ENCODE peak calls at places on chromosome 7, in five cellular contexts. One of them, this sample, is unnamed.
A peak's percentile ranks its signal among the peaks of the same experiment; 100 is the strongest.

GRCh38 chr7:98249106-98249505 is 2.9 kb downstream of the TECPR1 start:
- DNase-seq in AG09309: no peak
- DNase-seq in uterus: no peak
- DNase-seq in BJ: no peak
- DNase-seq in lower lobe of right lung: no peak
- DNase-seq in this sample: no peak

GRCh38 chr7:130852867-130853266 is 118.9 kb upstream of the KLF14 start:
- DNase-seq in lower lobe of right lung: no peak
- DNase-seq in uterus: no peak
- DNase-seq in BJ: no peak
- DNase-seq in AG09309: no peak
- DNase-seq in this sample: no peak

GRCh38 chr7:41156268-41156667 is 546.6 kb downstream of the INHBA start:
- DNase-seq in AG09309: no peak
- DNase-seq in lower lobe of right lung: no peak
- DNase-seq in uterus: no peak
- DNase-seq in BJ: no peak
- DNase-seq in this sample: peak; percentile 39

GRCh38 chr7:131015131-131015954 is 281.3 kb upstream of the KLF14 start:
- DNase-seq in uterus: no peak
- DNase-seq in AG09309: no peak
- DNase-seq in BJ: no peak
- DNase-seq in lower lobe of right lung: no peak
- DNase-seq in this sample: peak; percentile 87

GRCh38 chr7:102028206-102028826 is 210.9 kb downstream of the CUX1 start:
- DNase-seq in uterus: no peak
- DNase-seq in BJ: no peak
- DNase-seq in lower lobe of right lung: no peak
- DNase-seq in AG09309: no peak
- DNase-seq in this sample: no peak

GRCh38 chr7:151680810-151681209 is 161.1 kb upstream of the RHEB start:
- DNase-seq in BJ: no peak
- DNase-seq in uterus: peak; percentile 83
- DNase-seq in lower lobe of right lung: no peak
- DNase-seq in AG09309: no peak
- DNase-seq in this sample: peak; percentile 94

GRCh38 chr7:2622869-2623697 is 8.7 kb upstream of the TTYH3 start:
- DNase-seq in AG09309: no peak
- DNase-seq in BJ: no peak
- DNase-seq in uterus: peak; percentile 28
- DNase-seq in lower lobe of right lung: peak; percentile 77
- DNase-seq in this sample: no peak

GRCh38 chr7:34776748-34777358 is 118.8 kb downstream of the NPSR1 start:
- DNase-seq in uterus: no peak
- DNase-seq in AG09309: no peak
- DNase-seq in BJ: no peak
- DNase-seq in lower lobe of right lung: no peak
- DNase-seq in this sample: no peak

GRCh38 chr7:1897076-1897860 is 227.2 kb downstream of the ELFN1 start:
- DNase-seq in uterus: no peak
- DNase-seq in BJ: no peak
- DNase-seq in lower lobe of right lung: peak; percentile 38
- DNase-seq in AG09309: no peak
- DNase-seq in this sample: no peak

GRCh38 chr7:102828291-102828690 is 79.5 kb downstream of the FAM185A start:
- DNase-seq in AG09309: no peak
- DNase-seq in lower lobe of right lung: no peak
- DNase-seq in BJ: no peak
- DNase-seq in uterus: no peak
- DNase-seq in this sample: peak; percentile 44

GRCh38 chr7:74479961-74480829 is 26.5 kb downstream of the GTF2IRD1 start:
- DNase-seq in uterus: peak; percentile 79
- DNase-seq in lower lobe of right lung: peak; percentile 87
- DNase-seq in AG09309: peak; percentile 80
- DNase-seq in BJ: peak; percentile 67
- DNase-seq in this sample: peak; percentile 85

GRCh38 chr7:141702047-141702567 is at the start of gene DENND11:
- DNase-seq in AG09309: no peak
- DNase-seq in lower lobe of right lung: peak; percentile 70
- DNase-seq in BJ: no peak
- DNase-seq in uterus: no peak
- DNase-seq in this sample: peak; percentile 23

GRCh38 chr7:135653285-135654080 is 8.8 kb upstream of the STMP1 start:
- DNase-seq in BJ: no peak
- DNase-seq in AG09309: no peak
- DNase-seq in lower lobe of right lung: no peak
- DNase-seq in uterus: no peak
- DNase-seq in this sample: peak; percentile 48

GRCh38 chr7:77759294-77759889 is 38.8 kb downstream of the TMEM60 start:
- DNase-seq in uterus: peak; percentile 74
- DNase-seq in AG09309: no peak
- DNase-seq in lower lobe of right lung: no peak
- DNase-seq in BJ: no peak
- DNase-seq in this sample: peak; percentile 87

DNA sequence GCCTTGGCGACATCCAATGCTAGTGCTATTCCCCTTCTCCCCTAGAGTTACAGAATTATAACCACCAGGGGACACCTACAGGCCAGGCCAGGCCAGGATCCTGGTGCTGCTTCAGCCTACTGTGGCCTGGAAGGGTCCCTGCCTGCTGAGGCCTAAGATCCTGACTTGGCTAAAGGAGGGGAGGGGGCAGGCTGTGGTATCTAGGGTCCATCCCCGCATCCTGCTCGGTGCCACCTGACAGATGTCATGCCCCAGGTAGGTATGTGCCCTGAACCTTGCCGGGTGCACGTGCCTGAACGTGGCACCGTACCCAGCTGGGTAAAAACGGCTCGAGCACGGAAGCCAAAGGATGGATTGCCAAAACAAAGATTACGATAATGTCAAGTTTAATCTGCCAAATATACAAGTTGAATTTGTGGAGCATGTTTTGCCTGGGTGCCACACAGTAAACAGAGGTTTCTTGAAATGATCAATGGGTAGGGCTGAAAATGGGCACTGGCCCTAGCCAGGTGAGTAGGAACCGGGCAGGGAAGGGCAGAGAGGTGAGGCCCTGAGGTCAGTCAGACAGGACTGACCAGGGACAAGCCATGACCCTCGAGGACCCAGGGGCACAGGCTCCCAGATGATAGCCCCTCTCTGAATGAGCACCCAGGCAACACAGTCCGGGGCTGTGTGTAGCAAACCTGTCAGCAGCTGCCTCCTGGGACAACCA is 12.6 kb downstream of the PDAP1 start:
- DNase-seq in AG09309: no peak
- DNase-seq in lower lobe of right lung: no peak
- DNase-seq in BJ: no peak
- DNase-seq in uterus: no peak
- DNase-seq in this sample: no peak
- H3K4me3 ChIP-seq in AG09309: no peak overlapping the region
- H3K4me3 ChIP-seq in lower lobe of right lung: no peak overlapping the region
- H3K4me3 ChIP-seq in BJ: no peak overlapping the region
- H3K4me3 ChIP-seq in uterus: no peak overlapping the region
- H3K4me3 ChIP-seq in this sample: no peak overlapping the region

GRCh38 chr7:129053938-129054437 is 923 bp downstream of the TNPO3 start:
- DNase-seq in lower lobe of right lung: no peak
- DNase-seq in BJ: no peak
- DNase-seq in uterus: no peak
- DNase-seq in AG09309: no peak
- DNase-seq in this sample: peak; percentile 55

GRCh38 chr7:129052441-129052840 is 2.5 kb downstream of the TNPO3 start:
- DNase-seq in AG09309: no peak
- DNase-seq in uterus: no peak
- DNase-seq in BJ: no peak
- DNase-seq in lower lobe of right lung: no peak
- DNase-seq in this sample: no peak

GRCh38 chr7:129054438-129055293 is at the start of gene TNPO3:
- DNase-seq in AG09309: peak; percentile 57
- DNase-seq in BJ: peak; percentile 39
- DNase-seq in lower lobe of right lung: peak; percentile 94
- DNase-seq in uterus: peak; percentile 94
- DNase-seq in this sample: peak; percentile 92

GRCh38 chr7:129055861-129056464 is 1.1 kb upstream of the TNPO3 start:
- DNase-seq in uterus: no peak
- DNase-seq in BJ: no peak
- DNase-seq in AG09309: no peak
- DNase-seq in lower lobe of right lung: no peak
- DNase-seq in this sample: no peak

GRCh38 chr7:129055294-129055816 is 444 bp upstream of the TNPO3 start:
- DNase-seq in BJ: no peak
- DNase-seq in uterus: no peak
- DNase-seq in lower lobe of right lung: no peak
- DNase-seq in AG09309: no peak
- DNase-seq in this sample: no peak
- TF ChIP-seq CTCF in BJ: no peak
- TF ChIP-seq CTCF in uterus: no peak
- TF ChIP-seq CTCF in lower lobe of right lung: no peak
- TF ChIP-seq CTCF in AG09309: no peak
- TF ChIP-seq CTCF in this sample: no peak

GRCh38 chr7:22726345-22726848 is 603 bp upstream of the IL6 start:
- DNase-seq in BJ: peak; percentile 27
- DNase-seq in uterus: peak; percentile 43
- DNase-seq in lower lobe of right lung: peak; percentile 66
- DNase-seq in AG09309: no peak
- DNase-seq in this sample: peak; percentile 90
- H3K4me3 ChIP-seq in BJ: no peak overlapping the region
- H3K4me3 ChIP-seq in uterus: peak overlapping the region; percentile 32
- H3K4me3 ChIP-seq in lower lobe of right lung: peak overlapping the region; percentile 56
- H3K4me3 ChIP-seq in AG09309: no peak overlapping the region
- H3K4me3 ChIP-seq in this sample: no peak overlapping the region

GRCh38 chr7:105877736-105878135 is 1.3 kb upstream of the ATXN7L1 start:
- DNase-seq in AG09309: no peak
- DNase-seq in uterus: no peak
- DNase-seq in lower lobe of right lung: no peak
- DNase-seq in BJ: no peak
- DNase-seq in this sample: no peak

GRCh38 chr7:105875505-105875904 is 894 bp downstream of the ATXN7L1 start:
- DNase-seq in AG09309: no peak
- DNase-seq in uterus: no peak
- DNase-seq in BJ: no peak
- DNase-seq in lower lobe of right lung: no peak
- DNase-seq in this sample: peak; percentile 10

GRCh38 chr7:105876964-105877601 is 684 bp upstream of the ATXN7L1 start:
- DNase-seq in lower lobe of right lung: peak; percentile 48
- DNase-seq in uterus: peak; percentile 39
- DNase-seq in BJ: no peak
- DNase-seq in AG09309: no peak
- DNase-seq in this sample: peak; percentile 37

GRCh38 chr7:105874055-105874454 is 2.3 kb downstream of the ATXN7L1 start:
- DNase-seq in BJ: no peak
- DNase-seq in uterus: no peak
- DNase-seq in lower lobe of right lung: no peak
- DNase-seq in AG09309: no peak
- DNase-seq in this sample: no peak

DNA sequence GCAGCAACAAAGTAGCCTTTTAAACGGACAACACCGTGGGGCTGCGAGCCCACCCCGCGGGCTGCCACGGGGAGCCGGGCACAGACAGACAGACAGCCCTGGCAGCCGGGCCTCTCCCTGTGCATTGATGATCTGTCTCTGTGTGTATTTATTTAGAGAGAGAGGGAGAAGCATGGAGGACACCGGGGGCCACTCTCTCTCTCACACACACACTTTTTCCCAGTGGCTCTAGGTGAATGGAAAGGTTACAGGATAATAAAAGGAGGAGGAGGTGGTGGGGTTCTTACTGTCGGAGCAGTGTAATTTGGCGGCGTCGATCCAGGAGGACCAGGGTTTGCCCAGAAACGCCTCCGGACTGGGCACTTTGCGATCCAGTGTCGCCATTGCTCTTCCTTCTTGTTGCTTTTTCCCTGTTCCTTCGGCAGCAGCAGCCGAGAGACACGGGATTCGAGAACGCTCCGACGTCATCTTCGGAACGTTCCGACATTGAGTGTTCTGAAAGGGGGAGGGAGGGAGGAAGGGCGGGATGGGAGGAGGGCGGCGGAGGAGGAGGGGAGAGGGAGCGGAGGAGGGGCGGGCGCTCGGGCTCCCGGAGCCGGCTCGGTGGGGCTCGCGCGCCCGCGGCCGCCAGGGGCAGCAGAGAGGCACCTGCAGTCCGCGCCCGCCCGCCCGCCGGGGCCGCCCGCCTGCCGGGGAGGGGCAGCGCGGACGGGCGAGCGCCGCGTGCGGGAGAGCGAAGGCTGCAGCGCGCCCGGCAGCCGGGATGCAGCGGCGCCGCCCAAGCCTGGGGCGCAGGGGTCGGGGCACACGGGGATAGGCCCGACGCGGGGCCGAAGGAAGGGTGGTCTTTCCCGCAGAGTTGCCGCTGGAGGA is at the start of gene ATXN7L1:
- DNase-seq in AG09309: peak; percentile 87
- DNase-seq in uterus: peak; percentile 96
- DNase-seq in BJ: peak; percentile 80
- DNase-seq in lower lobe of right lung: peak; percentile 94
- DNase-seq in this sample: peak; percentile 99
- TF ChIP-seq CTCF in AG09309: peak; percentile 22
- TF ChIP-seq CTCF in uterus: no peak
- TF ChIP-seq CTCF in BJ: peak; percentile 23
- TF ChIP-seq CTCF in lower lobe of right lung: peak; percentile 35
- TF ChIP-seq CTCF in this sample: no peak

DNA sequence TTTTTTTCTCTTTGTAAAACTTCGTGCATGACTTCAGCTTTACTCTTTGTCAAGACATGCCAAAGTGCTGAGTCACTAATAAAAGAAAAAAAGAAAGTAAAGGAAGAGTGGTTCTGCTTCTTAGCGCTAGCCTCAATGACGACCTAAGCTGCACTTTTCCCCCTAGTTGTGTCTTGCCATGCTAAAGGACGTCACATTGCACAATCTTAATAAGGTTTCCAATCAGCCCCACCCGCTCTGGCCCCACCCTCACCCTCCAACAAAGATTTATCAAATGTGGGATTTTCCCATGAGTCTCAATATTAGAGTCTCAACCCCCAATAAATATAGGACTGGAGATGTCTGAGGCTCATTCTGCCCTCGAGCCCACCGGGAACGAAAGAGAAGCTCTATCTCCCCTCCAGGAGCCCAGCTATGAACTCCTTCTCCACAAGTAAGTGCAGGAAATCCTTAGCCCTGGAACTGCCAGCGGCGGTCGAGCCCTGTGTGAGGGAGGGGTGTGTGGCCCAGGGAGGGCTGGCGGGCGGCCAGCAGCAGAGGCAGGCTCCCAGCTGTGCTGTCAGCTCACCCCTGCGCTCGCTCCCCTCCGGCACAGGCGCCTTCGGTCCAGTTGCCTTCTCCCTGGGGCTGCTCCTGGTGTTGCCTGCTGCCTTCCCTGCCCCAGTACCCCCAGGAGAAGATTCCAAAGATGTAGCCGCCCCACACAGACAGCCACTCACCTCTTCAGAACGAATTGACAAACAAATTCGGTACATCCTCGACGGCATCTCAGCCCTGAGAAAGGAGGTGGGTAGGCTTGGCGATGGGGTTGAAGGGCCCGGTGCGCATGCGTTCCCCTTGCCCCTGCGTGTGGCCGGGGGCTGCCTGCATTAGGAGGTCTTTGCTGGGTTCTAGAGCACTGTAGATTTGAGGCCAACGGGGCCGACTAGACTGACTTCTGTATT is at the start of gene IL6:
- DNase-seq in lower lobe of right lung: peak; percentile 83
- DNase-seq in uterus: peak; percentile 82
- DNase-seq in BJ: peak; percentile 79
- DNase-seq in AG09309: peak; percentile 97
- DNase-seq in this sample: peak; percentile 97
- H3K4me3 ChIP-seq in lower lobe of right lung: peak within 1 kb of the TSS; percentile 56
- H3K4me3 ChIP-seq in uterus: peak within 1 kb of the TSS; percentile 32
- H3K4me3 ChIP-seq in BJ: peak within 1 kb of the TSS; percentile 62
- H3K4me3 ChIP-seq in AG09309: peak within 1 kb of the TSS; percentile 75
- H3K4me3 ChIP-seq in this sample: peak within 1 kb of the TSS; percentile 55

GRCh38 chr7:123133924-123134323 is 65.8 kb downstream of the SLC13A1 start:
- DNase-seq in uterus: no peak
- DNase-seq in BJ: no peak
- DNase-seq in lower lobe of right lung: no peak
- DNase-seq in AG09309: no peak
- DNase-seq in this sample: no peak
- TF ChIP-seq CTCF in uterus: no peak
- TF ChIP-seq CTCF in BJ: no peak
- TF ChIP-seq CTCF in lower lobe of right lung: no peak
- TF ChIP-seq CTCF in AG09309: no peak
- TF ChIP-seq CTCF in this sample: no peak

This sample was measured in choroid plexus epithelial cell.